ENCODE peak calls at places on chromosomes 2 and 18, in six cellular contexts. K, H, I, O, J and G are unnamed samples.

GRCh38 chr18:62107881-62108280 is 79.0 kb downstream of the PIGN start:
- DNase-seq in K (no peak), H (no peak), I (no peak), O (no peak), J (no peak), G (no peak)

GRCh38 chr2:86476918-86477317 is 35.7 kb downstream of the KDM3A start:
- DNase-seq in K (no peak), H (no peak), I (no peak), O (no peak), J (no peak), G (no peak)

GRCh38 chr2:218366621-218367414 is 10.2 kb downstream of the CATIP start:
- DNase-seq in K (no peak), H (no peak), I (no peak), O (no peak), J (no peak), G (no peak)

GRCh38 chr2:172287605-172288326 is 139.6 kb upstream of the ITGA6 start:
- DNase-seq in K (peak), H (no peak), I (no peak), O (no peak), J (no peak), G (no peak)

GRCh38 chr18:11040823-11041712 is 108.3 kb downstream of the PIEZO2 start:
- DNase-seq in K (peak), H (peak), I (no peak), O (peak), J (peak), G (no peak)

GRCh38 chr2:68734688-68735525 is at the start of gene ARHGAP25:
- DNase-seq in K (no peak), H (no peak), I (no peak), O (no peak), J (no peak), G (no peak)

GRCh38 chr2:36659872-36660312 is 36.6 kb upstream of the VIT start:
- DNase-seq in K (no peak), H (no peak), I (no peak), O (no peak), J (no peak), G (no peak)

GRCh38 chr2:233674995-233675394 is 3.3 kb downstream of the UGT1A9 start:
- DNase-seq in K (no peak), H (no peak), I (no peak), O (no peak), J (peak), G (no peak)

GRCh38 chr18:53941601-53942335 is 282.7 kb downstream of the MBD2 start:
- DNase-seq in K (no peak), H (peak), I (no peak), O (no peak), J (no peak), G (no peak)

GRCh38 chr2:214740867-214741266 is 68.6 kb downstream of the BARD1 start:
- DNase-seq in K (no peak), H (no peak), I (no peak), O (no peak), J (no peak), G (no peak)

GRCh38 chr2:114083717-114084387 is 194.0 kb downstream of the ACTR3 start:
- DNase-seq in K (no peak), H (no peak), I (no peak), O (no peak), J (no peak), G (no peak)

GRCh38 chr18:54762386-54762785 is 65.9 kb upstream of the RAB27B start:
- DNase-seq in K (no peak), H (no peak), I (no peak), O (no peak), J (no peak), G (no peak)